ENCODE peak calls at places on chromosome 11, in five cellular contexts. W, R, O, Z and X are unnamed samples.

GRCh38 chr11:124756753-124757227 is 4.7 kb upstream of the VSIG2 start:
- DNase-seq in W (no peak), R (no peak), O (peak), Z (no peak), X (no peak)

GRCh38 chr11:95147364-95147905 is 57.8 kb downstream of the ENDOD1 start:
- DNase-seq in W (peak), R (no peak), O (no peak), Z (no peak), X (peak)

GRCh38 chr11:93498099-93499040 is 44.8 kb downstream of the SMCO4 start:
- DNase-seq in W (peak), R (no peak), O (no peak), Z (peak), X (peak)

GRCh38 chr11:108239076-108239475 is 16.2 kb downstream of the ATM start:
- DNase-seq in W (no peak), R (no peak), O (no peak), Z (no peak), X (no peak)

GRCh38 chr11:59559886-59560285 is 48.5 kb downstream of the OR4D9 start:
- DNase-seq in W (no peak), R (no peak), O (no peak), Z (peak), X (peak)

GRCh38 chr11:68002943-68003845 is 703 bp downstream of the UNC93B1 start:
- DNase-seq in W (no peak), R (no peak), O (peak), Z (peak), X (no peak)

GRCh38 chr11:93000511-93001476 is 31.3 kb downstream of the MTNR1B start:
- DNase-seq in W (peak), R (no peak), O (no peak), Z (no peak), X (no peak)

GRCh38 chr11:2742201-2742600 is 42.4 kb upstream of the KCNQ1OT1 start:
- DNase-seq in W (no peak), R (no peak), O (no peak), Z (no peak), X (no peak)

GRCh38 chr11:77752518-77752917 is 68.0 kb downstream of the RSF1 start:
- DNase-seq in W (peak), R (no peak), O (no peak), Z (peak), X (peak)

GRCh38 chr11:11373934-11374333 is 20.9 kb upstream of the CSNK2A3 start:
- DNase-seq in W (no peak), R (no peak), O (no peak), Z (no peak), X (peak)

GRCh38 chr11:90908074-90908473 is 685.2 kb upstream of the CHORDC1 start:
- DNase-seq in W (no peak), R (no peak), O (no peak), Z (no peak), X (no peak)

GRCh38 chr11:57791321-57792059 is 29.9 kb downstream of the CTNND1 start:
- DNase-seq in W (no peak), R (no peak), O (no peak), Z (peak), X (no peak)

GRCh38 chr11:125036933-125037332 is 26.2 kb upstream of the SLC37A2 start:
- DNase-seq in W (peak), R (no peak), O (no peak), Z (no peak), X (no peak)

GRCh38 chr11:131253142-131253884 is 117.1 kb upstream of the NTM start:
- DNase-seq in W (no peak), R (no peak), O (peak), Z (peak), X (peak)

GRCh38 chr11:16080688-16081388 is 275.5 kb downstream of the SOX6 start:
- DNase-seq in W (peak), R (no peak), O (no peak), Z (no peak), X (no peak)

GRCh38 chr11:29755474-29755873 is 261.4 kb downstream of the KCNA4 start:
- DNase-seq in W (no peak), R (no peak), O (no peak), Z (no peak), X (no peak)

GRCh38 chr11:69862797-69863543 is 43.8 kb upstream of the FGF3 start:
- DNase-seq in W (no peak), R (no peak), O (no peak), Z (no peak), X (no peak)

GRCh38 chr11:55895216-55895615 is 12.1 kb downstream of the TRIM51 start:
- DNase-seq in W (no peak), R (no peak), O (peak), Z (no peak), X (peak)

GRCh38 chr11:75342231-75342918 is 9.1 kb downstream of the ARRB1 start:
- DNase-seq in W (no peak), R (no peak), O (no peak), Z (no peak), X (no peak)

GRCh38 chr11:130318031-130318673 is 3.4 kb upstream of the ZBTB44 start:
- DNase-seq in W (no peak), R (no peak), O (no peak), Z (no peak), X (peak)

GRCh38 chr11:69293819-69294505 is at the start of gene MYEOV:
- DNase-seq in W (no peak), R (no peak), O (peak), Z (peak), X (peak)

GRCh38 chr11:107857550-107858216 is 904 bp downstream of the SLC35F2 start:
- DNase-seq in W (peak), R (no peak), O (peak), Z (no peak), X (peak)

GRCh38 chr11:104254347-104254746 is 90.4 kb upstream of the PDGFD start:
- DNase-seq in W (no peak), R (peak), O (peak), Z (peak), X (peak)

GRCh38 chr11:78203184-78203583 is 14.5 kb downstream of the USP35 start:
- DNase-seq in W (no peak), R (no peak), O (no peak), Z (no peak), X (no peak)

GRCh38 chr11:71425851-71426250 is 22.3 kb downstream of the DHCR7 start:
- DNase-seq in W (no peak), R (no peak), O (no peak), Z (no peak), X (no peak)

GRCh38 chr11:132042296-132042695 is 671.9 kb downstream of the NTM start:
- DNase-seq in W (no peak), R (no peak), O (no peak), Z (no peak), X (no peak)

GRCh38 chr11:70689764-70690163 is 291.4 kb downstream of the CTTN start:
- DNase-seq in W (no peak), R (no peak), O (no peak), Z (no peak), X (no peak)

GRCh38 chr11:128422576-128423370 is 164.6 kb downstream of the ETS1 start:
- DNase-seq in W (no peak), R (no peak), O (no peak), Z (no peak), X (peak)
- H2BK15ac ChIP-seq in W (peak), R (no peak), O (no peak), Z (no peak), X (no peak)

DNA sequence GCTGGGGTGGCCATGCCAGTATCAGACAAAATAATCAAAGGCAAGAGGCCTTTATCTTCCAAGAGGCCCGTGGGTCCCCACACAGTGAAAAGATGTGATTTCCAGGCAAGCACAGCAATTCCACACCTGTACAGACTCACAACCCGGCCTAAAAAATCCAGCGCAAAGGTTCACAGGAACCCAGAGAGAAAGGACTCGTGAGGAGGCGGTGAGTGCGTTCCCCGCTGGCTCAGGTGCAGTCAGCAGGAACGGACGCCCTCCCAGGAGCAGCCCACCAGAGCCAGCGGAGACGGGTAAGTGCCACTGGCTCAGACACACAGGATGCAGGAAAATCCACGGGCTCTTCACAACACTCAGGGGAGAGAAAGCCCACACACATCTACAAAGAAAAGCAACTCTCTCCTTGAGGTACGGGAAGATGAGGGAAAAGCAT is 4.4 kb downstream of the TOLLIP start:
- DNase-seq in W (no peak), R (no peak), O (peak), Z (peak), X (no peak)
- H2BK15ac ChIP-seq in W (no peak), R (no peak), O (no peak), Z (no peak), X (no peak)

GRCh38 chr11:45662665-45663485 is 2.5 kb downstream of the CHST1 start:
- DNase-seq in W (peak), R (no peak), O (no peak), Z (no peak), X (peak)
- H2BK15ac ChIP-seq in W (no peak), R (peak), O (no peak), Z (no peak), X (no peak)

GRCh38 chr11:64870176-64870892 is 8.1 kb downstream of the EHD1 start:
- DNase-seq in W (peak), R (no peak), O (no peak), Z (no peak), X (peak)
- H2BK15ac ChIP-seq in W (peak), R (no peak), O (peak), Z (no peak), X (no peak)